ENCODE peak calls at places on chromosome 7, in four cellular contexts. V is GM23248, Y is MM.1S, N is fibroblast of lung. M is an unnamed sample.

GRCh38 chr7:33841658-33842057 is 63.7 kb upstream of the BMPER start:
- DNase-seq in V (peak; percentile 63), Y (no peak), N (peak; percentile 31), M (no peak)

GRCh38 chr7:146319625-146320024 is 203.0 kb downstream of the CNTNAP2 start:
- DNase-seq in V (no peak), Y (no peak), N (no peak), M (no peak)

GRCh38 chr7:136405931-136406777 is 429.0 kb upstream of the MTPN start:
- DNase-seq in V (peak; percentile 58), Y (peak; percentile 79), N (peak; percentile 68), M (peak; percentile 88)

GRCh38 chr7:99714171-99714570 is 20.8 kb downstream of the CYP3A7 start:
- DNase-seq in V (no peak), Y (no peak), N (no peak), M (no peak)

GRCh38 chr7:110529175-110529574 is 561.8 kb upstream of the LRRN3 start:
- DNase-seq in V (no peak), Y (no peak), N (no peak), M (no peak)

GRCh38 chr7:77354484-77354883 is 61.7 kb downstream of the GSAP start:
- DNase-seq in V (no peak), Y (no peak), N (no peak), M (no peak)

GRCh38 chr7:50463035-50463434 is 12.9 kb upstream of the FIGNL1 start:
- DNase-seq in V (no peak), Y (no peak), N (no peak), M (no peak)

GRCh38 chr7:31747553-31747952 is 60.5 kb downstream of the PPP1R17 start:
- DNase-seq in V (peak; percentile 36), Y (no peak), N (no peak), M (no peak)

GRCh38 chr7:50119815-50120637 is 27.0 kb upstream of the ZPBP start:
- DNase-seq in V (no peak), Y (no peak), N (no peak), M (peak; percentile 78)

GRCh38 chr7:92071032-92071431 is 63.2 kb downstream of the CYP51A1 start:
- DNase-seq in V (no peak), Y (no peak), N (no peak), M (no peak)

GRCh38 chr7:157462840-157463239 is 126.0 kb downstream of the DNAJB6 start:
- DNase-seq in V (no peak), Y (no peak), N (no peak), M (no peak)

GRCh38 chr7:151209588-151209987 is 700 bp downstream of the H2BK1 start:
- DNase-seq in V (no peak), Y (no peak), N (no peak), M (no peak)

GRCh38 chr7:11636274-11636673 is 195.7 kb downstream of the THSD7A start:
- DNase-seq in V (no peak), Y (no peak), N (no peak), M (no peak)

GRCh38 chr7:131011437-131011752 is 277.4 kb upstream of the KLF14 start:
- DNase-seq in V (peak; percentile 54), Y (no peak), N (no peak), M (no peak)

GRCh38 chr7:13724631-13725566 is 264.6 kb downstream of the ETV1 start:
- DNase-seq in V (no peak), Y (no peak), N (no peak), M (peak; percentile 20)

GRCh38 chr7:133339772-133340171 is 86.9 kb downstream of the EXOC4 start:
- DNase-seq in V (no peak), Y (no peak), N (no peak), M (peak; percentile 63)

GRCh38 chr7:102279537-102280400 is 6.9 kb upstream of the SH2B2 start:
- DNase-seq in V (peak; percentile 57), Y (peak; percentile 71), N (peak; percentile 54), M (peak; percentile 94)

GRCh38 chr7:105625986-105626385 is 44.7 kb upstream of the EFCAB10 start:
- DNase-seq in V (no peak), Y (no peak), N (no peak), M (no peak)

GRCh38 chr7:79272066-79272669 is 181.3 kb downstream of the MAGI2 start:
- DNase-seq in V (peak; percentile 70), Y (peak; percentile 59), N (peak; percentile 74), M (peak; percentile 71)

GRCh38 chr7:29193316-29194205 is 1.0 kb upstream of the CHN2 start:
- DNase-seq in V (peak; percentile 5), Y (no peak), N (no peak), M (no peak)

GRCh38 chr7:123096976-123097375 is 101.5 kb upstream of the TAS2R16 start:
- DNase-seq in V (no peak), Y (no peak), N (no peak), M (no peak)

GRCh38 chr7:27873006-27873295 is 133.0 kb downstream of the TAX1BP1 start:
- DNase-seq in V (peak; percentile 24), Y (no peak), N (peak; percentile 16), M (no peak)

GRCh38 chr7:151311294-151311864 is 30.2 kb upstream of the NUB1 start:
- DNase-seq in V (peak; percentile 24), Y (peak; percentile 68), N (no peak), M (peak; percentile 81)

GRCh38 chr7:106369349-106369748 is 84.6 kb upstream of the NAMPT start:
- DNase-seq in V (peak; percentile 91), Y (no peak), N (peak; percentile 67), M (peak; percentile 17)

GRCh38 chr7:2355079-2356008 is 717 bp downstream of the EIF3B start:
- DNase-seq in V (peak; percentile 52), Y (no peak), N (no peak), M (peak; percentile 71)

GRCh38 chr7:139535252-139535651 is 11.8 kb downstream of the CLEC2L start:
- DNase-seq in V (no peak), Y (no peak), N (no peak), M (no peak)

GRCh38 chr7:117872565-117873055 is 631 bp downstream of the CTTNBP2 start:
- DNase-seq in V (peak; percentile 2), Y (no peak), N (peak; percentile 45), M (no peak)

GRCh38 chr7:2613926-2614613 is 17.7 kb upstream of the TTYH3 start:
- DNase-seq in V (peak; percentile 74), Y (no peak), N (peak; percentile 58), M (no peak)

GRCh38 chr7:28479507-28479947 is 67.2 kb downstream of the CREB5 start:
- DNase-seq in V (no peak), Y (no peak), N (no peak), M (no peak)

GRCh38 chr7:151769189-151769821 is 107.6 kb downstream of the PRKAG2 start:
- DNase-seq in V (no peak), Y (peak; percentile 46), N (no peak), M (no peak)

GRCh38 chr7:9945882-9946281 is 1027.8 kb upstream of the PHF14 start:
- DNase-seq in V (no peak), Y (no peak), N (peak; percentile 19), M (no peak)

DNA sequence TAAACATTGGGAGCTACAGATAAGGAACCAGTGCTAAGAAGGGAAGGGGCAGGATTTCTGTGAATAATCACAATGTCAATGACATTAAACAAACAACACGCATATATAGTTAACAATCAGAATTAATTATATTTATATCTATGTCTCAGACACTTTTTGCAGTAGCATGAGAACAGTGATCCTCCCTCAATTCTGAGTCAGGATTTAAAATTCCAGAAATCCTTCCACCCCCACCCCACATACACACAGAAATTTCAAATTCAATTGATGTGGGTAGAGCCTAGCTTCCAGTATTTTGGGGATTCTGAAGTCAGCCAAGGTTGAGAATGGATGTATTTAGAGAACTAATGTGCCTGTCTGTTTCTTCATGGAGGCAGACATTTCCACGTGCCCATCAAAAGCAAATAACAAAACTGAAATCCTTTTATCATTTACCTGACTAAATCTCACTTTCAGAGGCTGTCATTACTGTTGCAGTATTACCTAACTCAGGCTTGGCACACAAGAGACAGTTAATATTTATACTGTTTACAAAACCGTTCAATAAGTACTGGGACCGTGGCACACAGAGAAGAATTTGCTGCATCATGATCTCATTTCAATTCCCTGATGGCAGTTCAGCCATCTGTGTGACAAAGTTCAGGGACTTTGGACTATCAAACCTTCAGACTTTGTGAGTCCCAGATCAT is 116.6 kb upstream of the PALS2 start:
- DNase-seq in V (no peak), Y (peak; percentile 21), N (no peak), M (peak; percentile 2)
- H3K4me2 ChIP-seq in V (no peak overlapping the region), Y (peak overlapping the region; percentile 40), N (no peak overlapping the region), M (no peak overlapping the region)

GRCh38 chr7:113321201-113321600 is 202.8 kb upstream of the SMIM30 start:
- DNase-seq in V (peak; percentile 2), Y (no peak), N (no peak), M (no peak)
- H3K4me3 ChIP-seq in V (no peak overlapping the region), Y (no peak overlapping the region), N (no peak overlapping the region), M (no peak overlapping the region)

GRCh38 chr7:63096141-63096540 is 902.5 kb upstream of the ZNF722 start:
- DNase-seq in V (no peak), Y (no peak), N (no peak), M (no peak)
- H3K4me2 ChIP-seq in V (no peak overlapping the region), Y (no peak overlapping the region), N (no peak overlapping the region), M (no peak overlapping the region)

GRCh38 chr7:137993395-137993743 is 8.5 kb downstream of the CREB3L2 start:
- DNase-seq in V (no peak), Y (no peak), N (no peak), M (no peak)
- H3K4me3 ChIP-seq in V (peak overlapping the region; percentile 62), Y (no peak overlapping the region), N (no peak overlapping the region), M (no peak overlapping the region)